ENCODE peak calls at places on chromosome 6, in ten cellular contexts. V is lower lobe of right lung, C is fibroblast of lung, T is heart left ventricle, I is tibial nerve, E is pancreas, X is mucosa of descending colon, A is foreskin fibroblast, Z is tibial artery, W is fibroblast of pulmonary artery. U is an unnamed sample.

GRCh38 chr6:84764332-84765049 is at the start of gene TBX18:
- DNase-seq in V (peak), C (peak), T (peak), I (peak), E (peak), X (peak), A (peak), Z (peak), W (peak), U (peak)

GRCh38 chr6:80676386-80676785 is 569.9 kb downstream of the BCKDHB start:
- DNase-seq in V (no peak), C (peak), T (no peak), I (no peak), E (no peak), X (no peak), A (peak), Z (no peak), W (no peak), U (no peak)

GRCh38 chr6:46998436-46999017 is 43.6 kb downstream of the ADGRF1 start:
- DNase-seq in V (no peak), C (no peak), T (no peak), I (no peak), E (no peak), X (no peak), A (no peak), Z (no peak), W (no peak), U (no peak)

GRCh38 chr6:157380458-157380778 is 572 bp upstream of the ZDHHC14 start:
- DNase-seq in V (peak), C (no peak), T (no peak), I (no peak), E (no peak), X (peak), A (no peak), Z (no peak), W (no peak), U (no peak)

GRCh38 chr6:17280552-17281090 is 540 bp upstream of the RBM24 start:
- DNase-seq in V (peak), C (no peak), T (peak), I (peak), E (peak), X (peak), A (no peak), Z (peak), W (peak), U (no peak)

GRCh38 chr6:107965746-107966145 is 7.7 kb upstream of the SEC63 start:
- DNase-seq in V (no peak), C (no peak), T (no peak), I (no peak), E (no peak), X (no peak), A (peak), Z (no peak), W (peak), U (no peak)

GRCh38 chr6:74070091-74070490 is 374.1 kb downstream of the CD109 start:
- DNase-seq in V (no peak), C (no peak), T (no peak), I (no peak), E (no peak), X (no peak), A (peak), Z (no peak), W (peak), U (no peak)

GRCh38 chr6:39684790-39685485 is 40.3 kb downstream of the KIF6 start:
- DNase-seq in V (no peak), C (peak), T (no peak), I (no peak), E (no peak), X (no peak), A (no peak), Z (no peak), W (no peak), U (no peak)

GRCh38 chr6:90715093-90715655 is 128.3 kb upstream of the MAP3K7 start:
- DNase-seq in V (no peak), C (peak), T (no peak), I (no peak), E (no peak), X (no peak), A (no peak), Z (no peak), W (peak), U (no peak)

GRCh38 chr6:127249619-127250018 is 17.0 kb upstream of the RNF146 start:
- DNase-seq in V (no peak), C (no peak), T (no peak), I (no peak), E (no peak), X (no peak), A (no peak), Z (no peak), W (no peak), U (no peak)

GRCh38 chr6:141077355-141078333 is 1055.1 kb upstream of the GJE1 start:
- DNase-seq in V (no peak), C (no peak), T (no peak), I (no peak), E (no peak), X (peak), A (no peak), Z (no peak), W (peak), U (peak)
- TF ChIP-seq CTCF in V (no peak), C (no peak), T (no peak), I (no peak), E (no peak), X (no peak), A (no peak), Z (no peak), W (peak), U (peak)

DNA sequence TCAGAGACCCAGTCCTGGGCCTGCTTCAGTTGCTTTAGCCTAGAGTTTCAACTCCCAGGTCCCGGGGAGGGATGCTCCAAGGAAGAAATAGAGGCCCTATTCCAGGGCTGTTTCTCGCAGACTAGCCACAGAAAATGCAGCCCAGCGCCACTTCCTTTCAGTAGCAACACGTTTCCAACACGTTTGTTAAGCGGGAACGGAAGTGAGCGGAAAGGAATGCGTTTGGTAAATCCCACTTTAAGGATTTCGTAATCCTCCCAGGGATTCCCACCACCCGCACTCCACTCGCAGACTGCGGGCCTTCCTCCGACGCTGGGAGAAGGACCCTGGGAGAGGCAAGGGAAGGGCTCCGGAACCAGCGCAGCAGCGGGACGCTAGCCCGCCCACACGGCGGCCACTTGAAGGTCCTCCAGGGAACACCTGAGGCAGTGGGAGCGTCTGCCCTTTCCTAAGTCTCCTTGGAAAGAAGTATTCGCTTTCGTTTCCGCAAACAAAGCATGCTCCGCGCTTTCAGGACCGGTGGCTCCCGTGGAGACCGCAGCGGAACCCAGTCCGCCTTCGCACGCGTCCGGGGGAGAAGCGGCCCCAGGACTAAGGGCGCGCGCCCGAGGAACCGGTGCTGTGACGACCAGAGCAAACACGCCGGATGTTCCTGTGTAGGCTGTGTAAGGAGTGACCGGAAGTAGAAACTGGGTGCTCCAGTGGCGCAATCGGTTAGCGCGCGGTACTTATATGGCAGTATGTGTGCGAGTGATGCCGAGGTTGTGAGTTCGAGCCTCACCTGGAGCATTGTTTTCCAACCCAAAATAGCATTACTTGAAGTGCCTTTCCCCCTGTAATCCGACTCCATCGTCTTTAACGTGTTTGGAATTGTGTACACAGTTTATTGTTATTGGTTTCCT is 227.6 kb upstream of the PRSS16 start:
- DNase-seq in V (peak), C (peak), T (peak), I (peak), E (peak), X (peak), A (peak), Z (peak), W (peak), U (peak)
- H3K4me3 ChIP-seq in V (peak), C (peak), T (peak), I (peak), E (peak), X (peak), A (peak), Z (peak), W (peak), U (peak)

GRCh38 chr6:169639653-169640278 is 62.1 kb downstream of the WDR27 start:
- DNase-seq in V (peak), C (no peak), T (no peak), I (no peak), E (no peak), X (no peak), A (no peak), Z (no peak), W (no peak), U (no peak)

GRCh38 chr6:169640983-169641382 is 60.8 kb downstream of the WDR27 start:
- DNase-seq in V (peak), C (no peak), T (no peak), I (no peak), E (no peak), X (no peak), A (no peak), Z (no peak), W (no peak), U (no peak)

GRCh38 chr6:169641461-169642085 is 60.3 kb downstream of the WDR27 start:
- DNase-seq in V (peak), C (no peak), T (no peak), I (no peak), E (no peak), X (no peak), A (no peak), Z (no peak), W (no peak), U (no peak)

GRCh38 chr6:169638915-169639314 is 62.9 kb downstream of the WDR27 start:
- DNase-seq in V (peak), C (no peak), T (no peak), I (no peak), E (no peak), X (no peak), A (no peak), Z (no peak), W (no peak), U (no peak)

DNA sequence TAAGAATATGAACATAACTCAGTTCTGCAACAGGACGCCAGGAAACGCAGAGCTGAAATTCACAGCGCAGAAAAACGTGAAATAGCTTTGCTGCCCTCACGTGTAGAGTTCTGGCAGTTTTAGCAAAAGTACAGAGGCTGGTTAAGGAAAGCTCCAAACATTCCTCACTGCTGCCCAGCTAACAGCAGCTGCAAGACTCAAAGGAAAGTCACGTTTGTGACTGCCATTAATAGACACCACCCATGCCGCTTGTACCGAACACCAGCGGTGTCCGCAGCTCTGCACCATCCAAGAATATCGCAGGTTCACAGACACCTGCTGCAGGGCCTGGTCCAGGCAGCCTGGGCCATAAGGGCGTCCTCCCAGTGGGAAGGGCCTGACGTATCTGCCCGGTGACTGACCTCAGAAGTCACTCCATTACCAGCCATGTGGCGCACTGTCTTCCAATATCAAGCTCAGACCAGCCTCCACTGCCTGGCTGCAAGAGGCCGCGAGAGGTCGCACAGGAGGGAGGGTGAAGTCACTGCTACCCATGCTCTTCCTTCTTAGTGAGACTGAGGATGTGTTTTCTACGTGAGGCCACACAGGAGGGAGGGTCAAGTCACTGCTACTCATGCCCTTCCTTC is 61.4 kb downstream of the WDR27 start:
- DNase-seq in V (peak), C (peak), T (no peak), I (no peak), E (no peak), X (no peak), A (peak), Z (no peak), W (peak), U (no peak)
- TF ChIP-seq CTCF in V (no peak), C (peak), T (no peak), I (no peak), E (no peak), X (no peak), A (peak), Z (peak), W (no peak), U (no peak)

DNA sequence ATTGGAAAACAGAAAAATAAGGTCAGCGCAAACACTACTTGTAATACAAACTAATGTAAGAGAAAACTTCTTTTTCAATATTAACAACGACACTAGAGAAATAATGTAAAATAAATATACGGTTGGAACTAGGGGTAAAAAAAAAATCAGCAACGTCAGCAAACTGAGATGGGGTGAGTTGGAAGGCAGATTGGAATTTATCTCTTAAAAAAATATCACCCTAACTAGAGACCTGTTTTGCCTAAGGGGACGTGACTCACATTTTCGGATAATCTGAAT is 722 bp upstream of the UTRN start:
- DNase-seq in V (no peak), C (no peak), T (no peak), I (no peak), E (no peak), X (no peak), A (no peak), Z (no peak), W (no peak), U (no peak)
- H3K4me3 ChIP-seq in V (peak), C (peak), T (peak), I (peak), E (peak), X (peak), A (peak), Z (peak), W (peak), U (peak)

GRCh38 chr6:1893470-1894130 is 283.9 kb downstream of the FOXC1 start:
- DNase-seq in V (no peak), C (peak), T (no peak), I (no peak), E (no peak), X (no peak), A (no peak), Z (no peak), W (no peak), U (no peak)
- TF ChIP-seq CTCF in V (no peak), C (no peak), T (no peak), I (no peak), E (no peak), X (no peak), A (peak), Z (peak), W (no peak), U (peak)

DNA sequence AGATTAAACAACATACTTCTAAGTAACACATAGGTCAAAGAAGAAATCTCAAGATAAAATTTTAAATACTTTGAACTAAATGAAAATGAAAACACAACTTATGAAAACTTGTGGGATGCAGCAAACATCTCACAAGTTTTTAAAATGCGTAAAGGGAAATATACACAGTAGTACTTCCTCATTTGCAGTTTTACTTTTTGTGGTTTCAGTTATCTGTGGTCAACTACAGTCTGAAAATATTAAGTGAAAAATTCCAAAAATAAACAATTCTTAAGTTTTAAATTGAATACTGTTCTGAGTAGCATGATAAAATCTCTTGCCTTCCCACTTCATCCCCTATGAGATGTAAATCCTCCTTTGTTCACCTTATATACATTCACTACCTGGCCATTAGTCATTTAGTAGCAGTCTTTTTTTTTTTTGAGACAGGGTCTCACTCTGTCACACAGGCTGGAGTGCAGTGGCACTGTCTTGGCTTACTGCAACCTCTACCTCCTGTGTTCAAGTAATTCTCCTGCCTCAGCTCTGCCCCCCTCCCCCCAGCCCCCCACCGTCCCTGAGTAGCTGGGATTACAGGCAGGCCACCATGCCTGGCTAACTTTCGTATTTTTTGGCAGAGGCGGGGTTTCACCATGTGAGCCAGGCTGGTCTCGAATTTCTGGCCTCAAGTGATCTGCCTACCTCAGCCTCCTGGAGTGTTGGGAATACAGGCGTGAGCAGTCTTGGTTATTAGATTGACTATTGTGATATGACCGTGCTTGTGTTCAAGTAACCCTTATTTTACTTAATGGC is 154.6 kb upstream of the AHI1 start:
- DNase-seq in V (no peak), C (no peak), T (no peak), I (no peak), E (no peak), X (no peak), A (no peak), Z (no peak), W (no peak), U (no peak)
- H3K4me3 ChIP-seq in V (no peak), C (no peak), T (no peak), I (no peak), E (no peak), X (no peak), A (no peak), Z (no peak), W (no peak), U (no peak)